ENCODE peak calls at places on chromosomes 5 and 9, in six cellular contexts. K is left lung; Z is upper lobe of left lung; P is CD4-positive, alpha-beta T cell; B is esophagus muscularis mucosa; O is suprapubic skin. I is an unnamed sample.

GRCh38 chr9:101418518-101419111 is 17.0 kb downstream of the ALDOB start:
- DNase-seq in K (no peak), Z (no peak), P (no peak), B (no peak), O (no peak), I (no peak)

GRCh38 chr5:173721259-173722232 is 105.1 kb upstream of the BOD1 start:
- DNase-seq in K (no peak), Z (no peak), P (no peak), B (no peak), O (no peak), I (no peak)

GRCh38 chr5:16855475-16855874 is 80.6 kb downstream of the MYO10 start:
- DNase-seq in K (no peak), Z (no peak), P (no peak), B (no peak), O (no peak), I (no peak)

GRCh38 chr5:74067748-74068541 is 441.9 kb downstream of the ARHGEF28 start:
- DNase-seq in K (no peak), Z (no peak), P (no peak), B (no peak), O (no peak), I (no peak)

GRCh38 chr5:143355710-143356109 is 47.8 kb downstream of the NR3C1 start:
- DNase-seq in K (peak), Z (peak), P (peak), B (no peak), O (peak), I (peak)

GRCh38 chr5:180235077-180235476 is 26.1 kb upstream of the RASGEF1C start:
- DNase-seq in K (no peak), Z (no peak), P (no peak), B (no peak), O (no peak), I (no peak)

GRCh38 chr9:133701981-133702797 is 36.0 kb downstream of the SARDH start:
- DNase-seq in K (peak), Z (no peak), P (peak), B (no peak), O (no peak), I (no peak)

GRCh38 chr9:77648458-77649108 is 461 bp upstream of the GNA14 start:
- DNase-seq in K (peak), Z (peak), P (no peak), B (no peak), O (peak), I (no peak)

GRCh38 chr5:134932508-134932907 is 27.6 kb downstream of the PCBD2 start:
- DNase-seq in K (no peak), Z (no peak), P (no peak), B (no peak), O (no peak), I (no peak)

GRCh38 chr9:4574657-4575243 is 84.5 kb downstream of the SLC1A1 start:
- DNase-seq in K (no peak), Z (no peak), P (no peak), B (no peak), O (no peak), I (no peak)

GRCh38 chr5:116576043-116576713 is 1.6 kb upstream of the SEMA6A start:
- DNase-seq in K (peak), Z (peak), P (no peak), B (no peak), O (no peak), I (no peak)

GRCh38 chr5:81513468-81513867 is 119.5 kb upstream of the ACOT12 start:
- DNase-seq in K (no peak), Z (no peak), P (no peak), B (no peak), O (no peak), I (no peak)

GRCh38 chr9:80555782-80556325 is 984.1 kb downstream of the TLE4 start:
- DNase-seq in K (no peak), Z (no peak), P (no peak), B (no peak), O (no peak), I (no peak)

GRCh38 chr5:177357459-177358332 is at the start of gene RGS14:
- DNase-seq in K (peak), Z (peak), P (peak), B (no peak), O (no peak), I (no peak)

GRCh38 chr5:173963107-173963506 is 25.9 kb upstream of the C5orf47 start:
- DNase-seq in K (no peak), Z (no peak), P (no peak), B (no peak), O (no peak), I (no peak)

GRCh38 chr9:124477211-124478013 is 27.2 kb downstream of the ADGRD2 start:
- DNase-seq in K (no peak), Z (no peak), P (no peak), B (no peak), O (no peak), I (no peak)

GRCh38 chr5:74169704-74170103 is 470.8 kb downstream of the ENC1 start:
- DNase-seq in K (no peak), Z (no peak), P (no peak), B (no peak), O (no peak), I (no peak)

GRCh38 chr9:80292231-80292630 is 720.5 kb downstream of the TLE4 start:
- DNase-seq in K (no peak), Z (no peak), P (no peak), B (no peak), O (no peak), I (no peak)

GRCh38 chr5:100889165-100889564 is 13.9 kb downstream of the ST8SIA4 start:
- DNase-seq in K (no peak), Z (no peak), P (no peak), B (no peak), O (no peak), I (no peak)

GRCh38 chr5:133467325-133467700 is 145.0 kb downstream of the FSTL4 start:
- DNase-seq in K (no peak), Z (no peak), P (no peak), B (no peak), O (peak), I (no peak)

GRCh38 chr9:113570749-113571711 is 107.5 kb downstream of the RGS3 start:
- DNase-seq in K (no peak), Z (peak), P (no peak), B (no peak), O (peak), I (no peak)

GRCh38 chr9:100579665-100580064 is 1.8 kb downstream of the CAVIN4 start:
- DNase-seq in K (no peak), Z (no peak), P (no peak), B (no peak), O (no peak), I (no peak)

GRCh38 chr5:113678924-113679575 is 165.6 kb downstream of the YTHDC2 start:
- DNase-seq in K (no peak), Z (no peak), P (no peak), B (no peak), O (no peak), I (no peak)

GRCh38 chr5:61974680-61975079 is 331.3 kb upstream of the KIF2A start:
- DNase-seq in K (no peak), Z (no peak), P (no peak), B (no peak), O (no peak), I (no peak)

GRCh38 chr9:19231126-19232035 is 888 bp downstream of the DENND4C start:
- DNase-seq in K (no peak), Z (peak), P (no peak), B (peak), O (peak), I (no peak)

DNA sequence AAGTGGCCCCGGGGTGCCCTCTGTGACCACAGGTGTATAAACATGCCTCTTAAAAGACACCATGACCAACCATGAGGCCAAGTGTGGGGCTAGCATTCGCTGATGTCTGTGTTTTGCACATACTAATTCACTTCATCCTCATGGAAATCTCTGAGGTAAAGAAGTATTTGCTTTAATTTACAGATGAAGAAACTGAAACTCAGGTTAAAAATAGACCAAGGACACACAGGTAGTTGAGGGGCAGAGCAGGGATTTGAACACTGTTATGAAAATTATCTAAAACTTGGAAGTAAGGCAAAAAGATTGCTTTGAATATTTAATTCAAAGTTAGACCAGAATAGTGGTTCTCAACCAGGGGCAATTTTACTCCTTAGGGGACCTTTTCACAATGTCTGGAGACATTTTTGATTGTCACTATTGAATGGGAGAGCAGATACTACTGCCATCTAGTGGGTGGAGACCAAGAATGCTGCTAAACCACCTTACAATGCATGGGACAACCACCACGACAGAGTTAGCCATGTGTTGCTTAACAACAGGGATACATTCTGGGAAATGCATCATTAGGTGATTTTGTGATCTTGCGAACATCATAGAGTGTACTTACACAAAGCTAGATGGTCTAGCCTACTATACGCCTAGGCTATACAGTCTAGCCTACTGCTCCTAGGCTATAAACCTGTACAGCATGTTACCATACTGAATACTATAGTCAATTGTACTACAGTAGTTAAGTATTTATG is 8.0 kb upstream of the FXN start:
- DNase-seq in K (no peak), Z (peak), P (peak), B (no peak), O (peak), I (no peak)
- TF ChIP-seq CTCF in K (peak), Z (peak), P (peak), B (peak), O (no peak), I (no peak)

DNA sequence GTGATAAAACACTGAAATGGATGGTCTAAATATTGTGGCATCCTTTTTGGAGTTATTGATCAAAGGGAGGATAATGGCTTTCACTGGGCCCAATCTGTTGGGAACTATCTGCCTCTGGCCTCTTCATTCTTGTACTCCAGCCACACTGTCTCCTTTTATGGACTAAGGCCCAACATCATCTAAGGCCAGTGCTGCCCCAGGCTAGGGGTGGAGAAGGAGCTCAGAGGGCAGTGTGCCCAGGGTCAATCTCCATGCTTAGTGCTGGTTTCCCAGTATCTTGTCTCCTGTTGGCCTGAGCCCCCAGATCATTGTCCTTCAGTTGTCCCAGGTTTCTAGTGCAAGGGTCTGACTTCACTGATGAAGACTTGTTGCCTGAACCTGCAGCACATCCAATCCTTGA is 26.4 kb upstream of the JMY start:
- DNase-seq in K (no peak), Z (no peak), P (no peak), B (no peak), O (peak), I (no peak)
- TF ChIP-seq CTCF in K (no peak), Z (no peak), P (no peak), B (no peak), O (no peak), I (no peak)

GRCh38 chr5:163489055-163489744 is 16.2 kb upstream of the MAT2B start:
- DNase-seq in K (no peak), Z (no peak), P (peak), B (no peak), O (no peak), I (no peak)
- TF ChIP-seq CTCF in K (no peak), Z (no peak), P (peak), B (no peak), O (no peak), I (no peak)

GRCh38 chr5:103587185-103587748 is 24.7 kb upstream of the NUDT12 start:
- DNase-seq in K (no peak), Z (no peak), P (no peak), B (no peak), O (no peak), I (no peak)
- TF ChIP-seq CTCF in K (no peak), Z (no peak), P (no peak), B (peak), O (no peak), I (no peak)